ENCODE peak calls at places on chromosomes 4 and X, in six cellular contexts. One of them, this sample, is unnamed.

GRCh38 chr4:152045781-152046571 is 285.2 kb upstream of the GATB start:
- DNase-seq in testis: peak
- DNase-seq in tibial artery: no peak
- DNase-seq in cardiac septum: no peak
- DNase-seq in Caki2: no peak
- DNase-seq in endodermal cell: peak
- DNase-seq in this sample: no peak

GRCh38 chr4:112113786-112114185 is 31.5 kb upstream of the FAM241A start:
- DNase-seq in testis: no peak
- DNase-seq in tibial artery: no peak
- DNase-seq in cardiac septum: no peak
- DNase-seq in Caki2: no peak
- DNase-seq in endodermal cell: no peak
- DNase-seq in this sample: no peak

GRCh38 chr4:8257854-8258253 is 11.7 kb upstream of the HTRA3 start:
- DNase-seq in testis: no peak
- DNase-seq in tibial artery: no peak
- DNase-seq in cardiac septum: no peak
- DNase-seq in Caki2: no peak
- DNase-seq in endodermal cell: no peak
- DNase-seq in this sample: no peak

GRCh38 chr4:1831331-1831730 is 24.6 kb downstream of the LETM1 start:
- DNase-seq in testis: no peak
- DNase-seq in tibial artery: no peak
- DNase-seq in cardiac septum: peak
- DNase-seq in Caki2: no peak
- DNase-seq in endodermal cell: no peak
- DNase-seq in this sample: no peak

GRCh38 chrX:129659861-129660260 is 5.1 kb upstream of the APLN start:
- DNase-seq in testis: no peak
- DNase-seq in tibial artery: no peak
- DNase-seq in cardiac septum: no peak
- DNase-seq in Caki2: no peak
- DNase-seq in endodermal cell: no peak
- DNase-seq in this sample: no peak

GRCh38 chrX:108019382-108019857 is 25.4 kb upstream of the VSIG1 start:
- DNase-seq in testis: no peak
- DNase-seq in tibial artery: no peak
- DNase-seq in cardiac septum: no peak
- DNase-seq in Caki2: no peak
- DNase-seq in endodermal cell: no peak
- DNase-seq in this sample: no peak

GRCh38 chr4:20319785-20320184 is 68.1 kb downstream of the SLIT2 start:
- DNase-seq in testis: no peak
- DNase-seq in tibial artery: no peak
- DNase-seq in cardiac septum: no peak
- DNase-seq in Caki2: no peak
- DNase-seq in endodermal cell: no peak
- DNase-seq in this sample: no peak

GRCh38 chr4:184003433-184003832 is 98.3 kb downstream of the STOX2 start:
- DNase-seq in testis: no peak
- DNase-seq in tibial artery: no peak
- DNase-seq in cardiac septum: no peak
- DNase-seq in Caki2: no peak
- DNase-seq in endodermal cell: no peak
- DNase-seq in this sample: no peak

GRCh38 chr4:137370206-137370633 is 162.1 kb downstream of the PCDH18 start:
- DNase-seq in testis: no peak
- DNase-seq in tibial artery: no peak
- DNase-seq in cardiac septum: no peak
- DNase-seq in Caki2: no peak
- DNase-seq in endodermal cell: no peak
- DNase-seq in this sample: no peak

GRCh38 chrX:118964252-118964651 is 10.2 kb upstream of the LONRF3 start:
- DNase-seq in testis: no peak
- DNase-seq in tibial artery: no peak
- DNase-seq in cardiac septum: no peak
- DNase-seq in Caki2: no peak
- DNase-seq in endodermal cell: no peak
- DNase-seq in this sample: no peak

GRCh38 chr4:123352240-123352945 is 44.2 kb upstream of the SPRY1 start:
- DNase-seq in testis: no peak
- DNase-seq in tibial artery: no peak
- DNase-seq in cardiac septum: no peak
- DNase-seq in Caki2: no peak
- DNase-seq in endodermal cell: no peak
- DNase-seq in this sample: no peak

GRCh38 chr4:7101692-7102515 is 34.0 kb upstream of the GRPEL1 start:
- DNase-seq in testis: peak
- DNase-seq in tibial artery: peak
- DNase-seq in cardiac septum: peak
- DNase-seq in Caki2: peak
- DNase-seq in endodermal cell: peak
- DNase-seq in this sample: peak

GRCh38 chr4:176376032-176376614 is 56.4 kb downstream of the SPCS3 start:
- DNase-seq in testis: no peak
- DNase-seq in tibial artery: no peak
- DNase-seq in cardiac septum: no peak
- DNase-seq in Caki2: peak
- DNase-seq in endodermal cell: no peak
- DNase-seq in this sample: peak

GRCh38 chrX:152898442-152898841 is 575 bp downstream of the ZNF185 start:
- DNase-seq in testis: no peak
- DNase-seq in tibial artery: no peak
- DNase-seq in cardiac septum: no peak
- DNase-seq in Caki2: no peak
- DNase-seq in endodermal cell: peak
- DNase-seq in this sample: no peak

GRCh38 chr4:66572949-66573348 is 902.7 kb upstream of the EPHA5 start:
- DNase-seq in testis: no peak
- DNase-seq in tibial artery: no peak
- DNase-seq in cardiac septum: no peak
- DNase-seq in Caki2: peak
- DNase-seq in endodermal cell: no peak
- DNase-seq in this sample: peak

GRCh38 chrX:153637121-153638040 is 9.6 kb upstream of the DUSP9 start:
- DNase-seq in testis: no peak
- DNase-seq in tibial artery: no peak
- DNase-seq in cardiac septum: peak
- DNase-seq in Caki2: no peak
- DNase-seq in endodermal cell: peak
- DNase-seq in this sample: no peak

GRCh38 chr4:54255881-54256280 is 26.8 kb downstream of the PDGFRA start:
- DNase-seq in testis: no peak
- DNase-seq in tibial artery: peak
- DNase-seq in cardiac septum: no peak
- DNase-seq in Caki2: no peak
- DNase-seq in endodermal cell: no peak
- DNase-seq in this sample: no peak

GRCh38 chr4:188714907-188715306 is 575.7 kb downstream of the TRIML1 start:
- DNase-seq in testis: no peak
- DNase-seq in tibial artery: no peak
- DNase-seq in cardiac septum: no peak
- DNase-seq in Caki2: no peak
- DNase-seq in endodermal cell: no peak
- DNase-seq in this sample: peak

GRCh38 chr4:175453456-175453855 is 358.6 kb downstream of the GPM6A start:
- DNase-seq in testis: no peak
- DNase-seq in tibial artery: no peak
- DNase-seq in cardiac septum: no peak
- DNase-seq in Caki2: no peak
- DNase-seq in endodermal cell: no peak
- DNase-seq in this sample: no peak

GRCh38 chrX:107421337-107421736 is 28.1 kb upstream of the FRMPD3 start:
- DNase-seq in testis: no peak
- DNase-seq in tibial artery: no peak
- DNase-seq in cardiac septum: no peak
- DNase-seq in Caki2: no peak
- DNase-seq in endodermal cell: no peak
- DNase-seq in this sample: no peak